ENCODE peak calls at places on chromosomes 6 and 20, in six cellular contexts. Q is activated naive CD4-positive, alpha-beta T cell treated with Interleukin-2 at 50 U/mL for 16 hours; K is H54; X is amygdala; F is prostate gland; M is foreskin fibroblast. H is an unnamed sample.

GRCh38 chr20:24672181-24672880 is 202.9 kb downstream of the SYNDIG1 start:
- DNase-seq in F (no peak), X (no peak), Q (no peak), K (peak), M (no peak), H (no peak)

GRCh38 chr6:113209315-113209714 is 647.8 kb upstream of the MARCKS start:
- DNase-seq in F (no peak), M (no peak), K (no peak), X (no peak), Q (no peak), H (no peak)

GRCh38 chr6:100153656-100154055 is 159.6 kb upstream of the MCHR2 start:
- DNase-seq in Q (no peak), M (no peak), K (no peak), F (no peak), X (no peak), H (no peak)

GRCh38 chr20:9981834-9982233 is 53.0 kb upstream of the ANKEF1 start:
- DNase-seq in F (no peak), K (no peak), Q (no peak), M (no peak), X (no peak), H (no peak)

GRCh38 chr6:157906537-157907061 is 75.1 kb upstream of the SYNJ2 start:
- DNase-seq in F (no peak), X (no peak), M (no peak), K (no peak), Q (no peak), H (no peak)

GRCh38 chr6:131782764-131783163 is 25.1 kb upstream of the ENPP1 start:
- DNase-seq in M (no peak), K (no peak), F (no peak), X (no peak), Q (no peak), H (no peak)

GRCh38 chr6:156807795-156808194 is 30.6 kb downstream of the ARID1B start:
- DNase-seq in F (no peak), X (no peak), K (no peak), M (no peak), Q (no peak), H (no peak)

GRCh38 chr6:146914563-146915483 is 289.4 kb upstream of the STXBP5 start:
- DNase-seq in K (peak), X (no peak), F (no peak), Q (no peak), M (peak), H (no peak)

GRCh38 chr6:156557269-156557885 is 219.8 kb upstream of the ARID1B start:
- DNase-seq in K (peak), X (no peak), F (peak), M (no peak), Q (no peak), H (peak)

GRCh38 chr20:62668441-62669027 is 26.2 kb downstream of the SLCO4A1 start:
- DNase-seq in K (peak), X (peak), Q (peak), M (peak), F (peak), H (peak)

GRCh38 chr20:17083738-17084137 is 143.1 kb upstream of the PCSK2 start:
- DNase-seq in M (no peak), Q (no peak), X (no peak), K (no peak), F (no peak), H (peak)

GRCh38 chr6:120198033-120198432 is 848.5 kb upstream of the MAN1A1 start:
- DNase-seq in Q (no peak), K (no peak), M (peak), X (no peak), F (no peak), H (no peak)

GRCh38 chr20:20003088-20003954 is 13.8 kb upstream of the NAA20 start:
- DNase-seq in F (peak), X (no peak), K (no peak), Q (peak), M (no peak), H (no peak)

GRCh38 chr6:105886812-105887513 is 199.2 kb upstream of the PRDM1 start:
- DNase-seq in Q (no peak), F (no peak), X (no peak), M (peak), K (no peak), H (no peak)

GRCh38 chr20:23637282-23638221 is at the start of gene CST3:
- DNase-seq in F (peak), K (peak), X (peak), M (peak), Q (no peak), H (peak)

GRCh38 chr6:149580880-149581279 is 14.7 kb downstream of the GINM1 start:
- DNase-seq in M (no peak), F (no peak), Q (no peak), K (no peak), X (no peak), H (no peak)

GRCh38 chr6:53014744-53015143 is 19.7 kb upstream of the GSTA4 start:
- DNase-seq in Q (no peak), K (no peak), M (no peak), F (no peak), X (no peak), H (no peak)

GRCh38 chr6:108748063-108748462 is 100.2 kb upstream of the ARMC2 start:
- DNase-seq in X (no peak), M (peak), F (no peak), Q (no peak), K (no peak), H (no peak)

GRCh38 chr6:33963351-33963750 is 159.5 kb upstream of the MLN start:
- DNase-seq in Q (no peak), X (no peak), M (no peak), K (no peak), F (no peak), H (no peak)

GRCh38 chr6:144480518-144480917 is 195.4 kb downstream of the UTRN start:
- DNase-seq in X (no peak), Q (no peak), K (no peak), M (no peak), F (no peak), H (no peak)

GRCh38 chr6:41942045-41942851 is 640 bp upstream of the CCND3 start:
- DNase-seq in Q (no peak), M (peak), F (no peak), K (no peak), X (no peak), H (no peak)

GRCh38 chr6:11229267-11230043 is 3.0 kb downstream of the NEDD9 start:
- DNase-seq in Q (no peak), X (no peak), K (no peak), M (no peak), F (peak), H (no peak)

GRCh38 chr20:6299451-6299850 is 176.6 kb upstream of the FERMT1 start:
- DNase-seq in F (no peak), Q (no peak), K (no peak), M (no peak), X (no peak), H (no peak)

GRCh38 chr6:106975699-106976032 is 1.1 kb upstream of the CD24 start:
- DNase-seq in K (no peak), F (no peak), X (no peak), M (no peak), Q (no peak), H (no peak)

GRCh38 chr6:136471372-136471771 is 78.8 kb downstream of the MAP7 start:
- DNase-seq in K (no peak), F (no peak), X (no peak), Q (no peak), M (no peak), H (no peak)

GRCh38 chr6:42771741-42772100 is 10.1 kb upstream of the BICRAL start:
- DNase-seq in X (no peak), Q (peak), F (no peak), M (no peak), K (no peak), H (no peak)

GRCh38 chr6:41306187-41306854 is 19.8 kb upstream of the TREM1 start:
- DNase-seq in K (no peak), M (peak), Q (peak), X (no peak), F (peak), H (peak)

GRCh38 chr20:46174469-46175126 is 56.5 kb downstream of the CD40 start:
- DNase-seq in F (peak), X (no peak), M (peak), K (no peak), Q (peak), H (peak)

GRCh38 chr20:48703511-48704219 is 124.1 kb downstream of the PREX1 start:
- DNase-seq in F (no peak), Q (no peak), K (no peak), M (no peak), X (peak), H (no peak)

GRCh38 chr6:16108996-16109658 is 19.8 kb upstream of the MYLIP start:
- DNase-seq in M (no peak), X (no peak), Q (no peak), F (no peak), K (no peak), H (no peak)

GRCh38 chr20:18001131-18001921 is 32.5 kb downstream of the MGME1 start:
- DNase-seq in X (no peak), F (peak), M (peak), Q (no peak), K (peak), H (peak)

GRCh38 chr20:57856658-57857057 is 146.8 kb upstream of the PMEPA1 start:
- DNase-seq in M (no peak), Q (peak), X (no peak), F (no peak), K (no peak), H (no peak)

GRCh38 chr6:149563203-149563927 is 2.8 kb upstream of the GINM1 start:
- DNase-seq in F (no peak), M (peak), X (no peak), K (peak), Q (no peak), H (no peak)

GRCh38 chr6:148565931-148566663 is 180.7 kb upstream of the UST start:
- DNase-seq in K (peak), F (no peak), M (peak), Q (peak), X (no peak), H (no peak)

GRCh38 chr6:84445074-84445473 is 217.6 kb upstream of the CEP162 start:
- DNase-seq in M (no peak), F (no peak), Q (no peak), X (no peak), K (no peak), H (no peak)